ENCODE peak calls at places on chromosomes 4 and X, in four cellular contexts. A, D, C and M are unnamed samples.

GRCh38 chrX:45506149-45506768 is 305.6 kb upstream of the DIPK2B start:
- DNase-seq in D (no peak), A (no peak), C (no peak), M (no peak)

GRCh38 chrX:69120476-69120875 is 44.8 kb downstream of the PJA1 start:
- DNase-seq in D (no peak), C (no peak), A (peak), M (no peak)

GRCh38 chr4:10006604-10007435 is 14.5 kb downstream of the SLC2A9 start:
- DNase-seq in C (no peak), A (no peak), D (peak), M (no peak)

GRCh38 chrX:147340947-147341346 is 526.4 kb upstream of the CXorf51A start:
- DNase-seq in A (no peak), D (no peak), C (no peak), M (no peak)

GRCh38 chr4:107818301-107818910 is 6.3 kb upstream of the SGMS2 start:
- DNase-seq in C (no peak), A (no peak), D (no peak), M (no peak)

GRCh38 chrX:9955506-9955905 is 11.7 kb upstream of the CLDN34 start:
- DNase-seq in D (no peak), A (no peak), C (no peak), M (no peak)

GRCh38 chr4:12459126-12459525 is 1025.0 kb downstream of the RAB28 start:
- DNase-seq in D (no peak), A (no peak), C (no peak), M (no peak)

GRCh38 chr4:139528377-139529005 is 27.5 kb downstream of the SETD7 start:
- DNase-seq in A (peak), C (no peak), D (no peak), M (no peak)

GRCh38 chr4:89111833-89112563 is 665 bp downstream of the TIGD2 start:
- DNase-seq in D (peak), A (no peak), C (no peak), M (no peak)

GRCh38 chrX:69093960-69094935 is 71.0 kb downstream of the PJA1 start:
- DNase-seq in A (peak), D (peak), C (peak), M (no peak)

GRCh38 chr4:158688813-158689212 is 16.7 kb downstream of the ETFDH start:
- DNase-seq in A (no peak), D (no peak), C (no peak), M (no peak)

GRCh38 chr4:153154010-153154975 is 50.0 kb upstream of the TRIM2 start:
- DNase-seq in A (no peak), C (no peak), D (no peak), M (no peak)

GRCh38 chr4:747546-748170 is 42.0 kb downstream of the PCGF3 start:
- DNase-seq in C (no peak), D (no peak), A (no peak), M (no peak)

GRCh38 chr4:2793920-2794706 is 1.2 kb downstream of the SH3BP2 start:
- DNase-seq in A (peak), C (no peak), D (no peak), M (no peak)

GRCh38 chr4:167595898-167596297 is 361.6 kb upstream of the SPOCK3 start:
- DNase-seq in A (no peak), C (no peak), D (no peak), M (no peak)

GRCh38 chr4:2244947-2245786 is 3.2 kb upstream of the HAUS3 start:
- DNase-seq in A (no peak), C (peak), D (no peak), M (no peak)

GRCh38 chr4:128475597-128475996 is 188.0 kb upstream of the PGRMC2 start:
- DNase-seq in C (no peak), A (no peak), D (no peak), M (no peak)

GRCh38 chr4:128597515-128597914 is 212.0 kb upstream of the JADE1 start:
- DNase-seq in D (no peak), C (no peak), A (no peak), M (no peak)

GRCh38 chrX:103329991-103330390 is at the start of gene TCEAL7:
- DNase-seq in C (no peak), D (no peak), A (peak), M (no peak)

GRCh38 chr4:110826656-110827055 is 203.8 kb upstream of the PITX2 start:
- DNase-seq in C (no peak), A (no peak), D (no peak), M (no peak)

GRCh38 chrX:139739138-139739537 is 31.2 kb upstream of the MCF2 start:
- DNase-seq in C (no peak), D (no peak), A (no peak), M (no peak)

GRCh38 chr4:54678826-54679225 is 21.1 kb downstream of the KIT start:
- DNase-seq in D (no peak), C (no peak), A (no peak), M (no peak)

GRCh38 chr4:145307120-145307519 is 126.7 kb upstream of the OTUD4 start:
- DNase-seq in D (no peak), A (no peak), C (no peak), M (no peak)

GRCh38 chrX:20066968-20067708 is 49.6 kb downstream of the MAP7D2 start:
- DNase-seq in C (no peak), A (peak), D (peak), M (no peak)

GRCh38 chr4:6405417-6405747 is 67.0 kb downstream of the PPP2R2C start:
- DNase-seq in D (no peak), A (no peak), C (no peak), M (no peak)

GRCh38 chr4:40998680-40999358 is 215.5 kb downstream of the APBB2 start:
- DNase-seq in A (no peak), D (peak), C (no peak), M (no peak)

GRCh38 chr4:119525005-119525749 is 103.4 kb downstream of the PDE5A start:
- DNase-seq in A (no peak), D (no peak), C (no peak), M (no peak)

GRCh38 chr4:8727546-8728510 is 135.3 kb downstream of the CPZ start:
- DNase-seq in D (no peak), C (no peak), A (no peak), M (peak)

GRCh38 chrX:38882894-38883620 is 81.8 kb downstream of the MID1IP1 start:
- DNase-seq in A (no peak), D (no peak), C (no peak), M (no peak)

GRCh38 chrX:24902808-24903207 is 113.0 kb downstream of the ARX start:
- DNase-seq in A (no peak), C (no peak), D (no peak), M (no peak)

GRCh38 chr4:42282081-42282901 is 115.0 kb upstream of the SHISA3 start:
- DNase-seq in C (peak), A (peak), D (peak), M (no peak)

GRCh38 chr4:176534566-176534965 is 214.8 kb downstream of the SPCS3 start:
- DNase-seq in C (no peak), A (no peak), D (no peak), M (no peak)

GRCh38 chrX:139936259-139936658 is 3.4 kb upstream of the ATP11C start:
- DNase-seq in D (peak), A (no peak), C (no peak), M (no peak)

GRCh38 chr4:32184186-32184585 is 1464.0 kb downstream of the PCDH7 start:
- DNase-seq in C (no peak), A (no peak), D (no peak), M (no peak)

GRCh38 chr4:150354214-150354796 is 227.6 kb upstream of the MAB21L2 start:
- DNase-seq in A (no peak), C (no peak), D (no peak), M (no peak)

GRCh38 chr4:80036949-80037348 is 36.1 kb downstream of the ANTXR2 start:
- DNase-seq in A (no peak), C (no peak), D (no peak), M (no peak)

GRCh38 chr4:39469429-39470077 is 10.7 kb downstream of the LIAS start:
- DNase-seq in A (peak), D (peak), C (peak), M (no peak)

GRCh38 chrX:28058906-28059305 is 77.7 kb upstream of the DCAF8L1 start:
- DNase-seq in A (no peak), C (no peak), D (no peak), M (no peak)

GRCh38 chrX:65667503-65668355 is at the start of gene MSN:
- DNase-seq in A (no peak), D (peak), C (peak), M (peak)

DNA sequence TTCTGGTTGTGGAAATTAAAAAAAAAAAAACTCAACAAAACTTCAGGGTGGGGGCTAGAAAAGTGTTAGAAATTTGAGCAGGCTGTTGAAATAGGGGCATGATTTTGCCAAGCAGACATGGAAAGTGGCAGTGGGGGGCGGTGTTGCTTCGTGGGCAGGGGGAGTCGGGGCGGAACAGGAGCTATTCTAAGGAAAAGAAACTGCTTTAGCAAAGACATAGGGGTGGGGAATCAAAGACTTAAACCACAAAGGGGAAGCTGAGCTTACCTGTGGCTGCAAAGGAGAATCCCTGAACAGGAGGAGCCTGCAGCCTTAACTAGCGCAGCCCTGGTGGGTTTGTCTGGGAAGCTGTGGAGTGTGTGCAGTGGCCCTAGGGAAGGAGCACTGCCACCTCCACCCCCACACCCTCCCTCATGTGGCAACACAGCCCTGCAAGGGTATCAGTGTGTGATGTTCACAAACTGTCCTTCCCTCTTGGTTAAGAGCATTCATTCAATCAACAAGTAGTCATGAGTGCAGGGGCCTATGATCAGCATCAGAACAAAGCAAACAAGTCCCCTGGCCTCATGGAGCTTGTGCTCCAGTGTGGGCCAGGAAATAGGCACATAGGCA is 20.5 kb downstream of the SEL1L3 start:
- DNase-seq in A (peak), C (no peak), D (no peak), M (no peak)
- TF ChIP-seq CTCF in A (peak), C (no peak), D (no peak), M (no peak)

DNA sequence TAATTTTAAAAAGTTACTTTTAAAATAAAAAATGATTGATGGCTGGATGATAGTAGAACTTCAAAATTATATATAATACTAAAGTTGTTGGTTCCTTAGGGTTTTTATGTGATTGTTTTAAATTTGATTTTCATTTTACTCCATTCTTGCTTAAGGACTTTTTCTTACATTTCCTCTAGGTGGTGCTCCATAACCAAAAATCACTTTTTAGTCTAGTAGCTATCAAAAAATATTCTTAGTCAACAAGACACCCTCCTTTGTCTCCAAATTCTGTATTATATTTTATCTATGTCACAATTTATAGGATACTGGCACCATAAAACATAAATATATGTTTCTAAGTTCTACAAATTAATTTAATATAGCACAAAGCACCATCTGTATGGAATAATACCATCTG is 67.2 kb upstream of the BRWD3 start:
- DNase-seq in C (no peak), D (peak), A (no peak), M (no peak)
- TF ChIP-seq CTCF in C (peak), D (peak), A (peak), M (peak)

DNA sequence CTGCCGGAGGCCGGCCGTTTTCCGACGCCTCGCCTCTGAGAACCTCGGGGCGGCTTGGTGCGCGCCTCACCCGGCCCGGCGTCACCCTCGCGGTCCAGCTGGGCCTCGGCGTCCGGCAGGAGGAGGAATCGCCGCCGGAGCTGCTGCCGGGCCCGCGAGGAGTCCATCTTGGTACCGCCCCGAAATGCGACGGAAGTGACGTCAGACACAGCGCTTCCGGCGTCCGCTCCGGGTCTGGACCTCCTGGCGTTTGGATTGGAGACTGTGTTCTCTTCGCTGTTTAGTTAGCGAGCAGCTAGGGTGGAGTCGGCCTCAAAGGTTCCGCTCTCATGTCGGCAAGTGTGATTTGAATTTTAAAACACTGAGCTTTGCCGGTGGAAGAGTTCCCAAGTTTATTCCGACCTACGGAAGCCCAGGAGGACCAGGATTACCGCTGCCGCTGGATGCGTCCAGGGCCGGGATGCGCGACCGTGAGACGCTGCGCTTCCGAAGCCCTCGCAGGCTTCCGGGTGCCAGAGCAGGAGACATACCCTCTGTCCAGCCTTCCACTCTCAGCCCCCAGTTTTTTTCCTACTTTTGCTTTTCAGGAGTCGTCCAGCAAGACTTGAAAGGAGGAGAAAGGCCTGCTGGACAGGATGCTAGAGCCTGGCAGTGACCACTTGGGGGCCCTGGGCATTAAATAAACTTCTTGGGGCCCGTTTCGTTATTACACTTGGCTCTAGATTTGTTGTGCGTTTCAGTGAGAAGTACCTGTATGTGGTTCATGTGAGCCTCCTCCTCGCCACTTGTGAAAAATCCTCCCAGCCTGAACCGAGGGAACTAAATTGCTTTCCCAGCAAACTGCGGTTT is at the start of gene TMEM128:
- DNase-seq in C (peak), A (peak), D (peak), M (peak)
- TF ChIP-seq CTCF in C (peak), A (no peak), D (peak), M (peak)

DNA sequence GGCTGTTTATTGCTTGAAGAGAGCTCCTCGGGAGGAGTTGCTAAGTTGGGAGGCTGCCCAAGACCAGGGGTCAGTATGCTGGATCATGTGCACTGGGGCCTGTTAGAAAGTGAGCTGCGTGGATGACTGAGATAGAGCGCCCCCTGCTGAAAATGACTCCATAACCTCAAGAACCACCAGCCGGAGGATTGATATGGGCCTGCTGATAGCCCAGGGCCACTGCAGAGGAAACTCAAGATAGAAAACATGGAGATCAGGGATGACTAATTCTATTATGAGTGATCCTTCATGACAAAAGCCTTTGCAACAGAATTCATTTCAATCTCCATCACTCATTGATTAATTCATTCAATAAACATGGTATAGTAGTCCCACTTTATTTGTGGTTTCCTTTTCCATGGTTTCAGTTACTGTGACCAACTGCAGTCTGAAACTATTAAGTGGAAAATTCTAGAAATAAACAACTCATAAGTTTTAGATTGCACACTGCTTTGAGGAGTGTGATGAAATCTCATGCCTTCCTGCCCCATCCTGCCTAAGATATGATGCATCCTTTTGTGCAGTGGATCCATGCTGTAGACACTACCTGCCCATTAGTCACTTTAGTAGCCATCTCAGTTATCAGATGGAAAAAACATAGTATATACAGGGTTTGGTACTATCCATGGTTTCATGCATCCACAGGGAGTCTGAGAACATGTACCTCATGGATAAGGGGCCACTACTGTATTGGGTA is 126.7 kb upstream of the MBNL3 start:
- DNase-seq in A (peak), C (peak), D (no peak), M (no peak)
- TF ChIP-seq CTCF in A (peak), C (peak), D (peak), M (peak)

DNA sequence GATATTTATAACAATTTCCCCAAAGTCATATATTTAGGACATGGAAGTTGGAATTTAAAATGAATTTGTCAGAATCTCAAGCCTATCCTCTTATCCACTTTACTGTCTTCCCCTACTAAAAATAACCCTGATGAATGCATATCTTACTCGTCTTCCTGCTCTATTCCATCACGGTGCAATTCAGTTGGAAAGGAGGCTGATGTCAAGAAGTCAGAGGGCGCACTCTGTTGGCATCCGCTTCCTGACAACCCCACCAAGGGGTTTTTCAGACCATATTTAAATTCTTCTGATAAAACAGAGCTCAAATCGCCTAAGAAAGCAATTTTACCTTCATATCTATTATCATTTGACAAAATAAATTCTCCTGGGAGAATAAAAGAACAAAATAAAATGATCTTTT is 233.5 kb downstream of the ARHGAP24 start:
- DNase-seq in D (no peak), C (no peak), A (no peak), M (no peak)
- TF ChIP-seq CTCF in D (no peak), C (no peak), A (no peak), M (no peak)

GRCh38 chr4:13928214-13928613 is 300.7 kb upstream of the BOD1L1 start:
- DNase-seq in A (no peak), D (no peak), C (no peak), M (no peak)
- TF ChIP-seq CTCF in A (no peak), D (no peak), C (no peak), M (no peak)